ENCODE peak calls at places on chromosomes 6 and 20, in eight cellular contexts. U is stimulated activated naive B cell treated with anti-CD40 and anti-IgM and Interleukin-4, amounts not matched to agents 10 μg/mL and 1 μg/mL and 100 μg/mL, for 72 hours; K is effector memory CD4-positive, alpha-beta T cell; I is SK-MEL-5; H is fibroblast of mammary gland; T is amygdala; N is suprapubic skin; C is pancreas. F is an unnamed sample.
A peak's percentile ranks its signal among the peaks of the same experiment; 100 is the strongest.

GRCh38 chr6:35082046-35082732 is 59.0 kb downstream of the TCP11 start:
- DNase-seq in U (no peak), K (no peak), I (no peak), H (no peak), T (no peak), N (no peak), C (peak; percentile 31), F (no peak)

GRCh38 chr20:45867129-45867810 is 9.9 kb downstream of the ZSWIM3 start:
- DNase-seq in U (no peak), K (no peak), I (no peak), H (no peak), T (no peak), N (no peak), C (no peak), F (no peak)

GRCh38 chr6:139881728-139882211 is 507.3 kb upstream of the CITED2 start:
- DNase-seq in U (peak; percentile 12), K (no peak), I (peak; percentile 72), H (peak; percentile 55), T (no peak), N (no peak), C (no peak), F (no peak)

GRCh38 chr6:164216368-164216767 is 801.9 kb downstream of the QKI start:
- DNase-seq in U (no peak), K (no peak), I (no peak), H (no peak), T (no peak), N (no peak), C (no peak), F (no peak)

GRCh38 chr6:45421700-45422540 is 44.2 kb upstream of the SUPT3H start:
- DNase-seq in U (peak; percentile 6), K (peak; percentile 35), I (peak; percentile 47), H (peak; percentile 89), T (peak; percentile 43), N (peak; percentile 76), C (peak; percentile 77), F (peak; percentile 64)

GRCh38 chr6:73792738-73793137 is 96.7 kb downstream of the CD109 start:
- DNase-seq in U (no peak), K (no peak), I (no peak), H (no peak), T (no peak), N (no peak), C (no peak), F (no peak)

GRCh38 chr6:104402572-104402971 is 457.1 kb downstream of the HACE1 start:
- DNase-seq in U (no peak), K (no peak), I (no peak), H (no peak), T (no peak), N (no peak), C (no peak), F (no peak)

GRCh38 chr6:7545509-7546369 is 4.3 kb downstream of the DSP start:
- DNase-seq in U (no peak), K (no peak), I (no peak), H (no peak), T (no peak), N (no peak), C (no peak), F (no peak)

GRCh38 chr20:36210561-36210960 is 25.7 kb upstream of the AAR2 start:
- DNase-seq in U (no peak), K (no peak), I (peak; percentile 21), H (no peak), T (no peak), N (no peak), C (no peak), F (no peak)

GRCh38 chr6:11161031-11161966 is 49.8 kb upstream of the ERVFRD-1 start:
- DNase-seq in U (no peak), K (no peak), I (peak; percentile 100), H (no peak), T (peak; percentile 3), N (no peak), C (no peak), F (no peak)

GRCh38 chr6:143397229-143398222 is 53.0 kb downstream of the ADAT2 start:
- DNase-seq in U (no peak), K (peak; percentile 6), I (no peak), H (peak; percentile 86), T (no peak), N (peak; percentile 79), C (no peak), F (no peak)

GRCh38 chr20:17565164-17565845 is 4.6 kb upstream of the DSTN start:
- DNase-seq in U (no peak), K (no peak), I (no peak), H (no peak), T (no peak), N (no peak), C (no peak), F (no peak)

GRCh38 chr6:137241481-137242011 is 22.4 kb upstream of the IFNGR1 start:
- DNase-seq in U (no peak), K (no peak), I (no peak), H (peak; percentile 56), T (no peak), N (no peak), C (no peak), F (no peak)

GRCh38 chr20:36216314-36217025 is 19.8 kb upstream of the AAR2 start:
- DNase-seq in U (no peak), K (no peak), I (no peak), H (no peak), T (no peak), N (no peak), C (no peak), F (no peak)

GRCh38 chr6:142771162-142771561 is 173.8 kb downstream of the HIVEP2 start:
- DNase-seq in U (no peak), K (no peak), I (no peak), H (no peak), T (no peak), N (no peak), C (no peak), F (no peak)

GRCh38 chr6:4973972-4974885 is 29.6 kb downstream of the RPP40 start:
- DNase-seq in U (no peak), K (no peak), I (no peak), H (peak; percentile 57), T (no peak), N (no peak), C (no peak), F (no peak)

GRCh38 chr6:100721256-100721655 is 159.9 kb downstream of the ASCC3 start:
- DNase-seq in U (no peak), K (no peak), I (peak; percentile 55), H (peak; percentile 12), T (no peak), N (no peak), C (no peak), F (no peak)

GRCh38 chr20:49894073-49894470 is 21.3 kb downstream of the SPATA2 start:
- DNase-seq in U (no peak), K (no peak), I (no peak), H (no peak), T (no peak), N (no peak), C (no peak), F (no peak)

GRCh38 chr6:41705996-41706835 is 29.2 kb downstream of the TFEB start:
- DNase-seq in U (peak; percentile 92), K (peak; percentile 11), I (peak; percentile 69), H (peak; percentile 64), T (peak; percentile 88), N (peak; percentile 83), C (no peak), F (peak; percentile 33)

GRCh38 chr6:70474751-70475150 is 61.4 kb downstream of the FAM135A start:
- DNase-seq in U (no peak), K (no peak), I (no peak), H (no peak), T (no peak), N (no peak), C (no peak), F (no peak)

GRCh38 chr6:168782211-168782729 is 341.3 kb downstream of the SMOC2 start:
- DNase-seq in U (no peak), K (no peak), I (no peak), H (no peak), T (no peak), N (no peak), C (no peak), F (no peak)

GRCh38 chr20:61896058-61896961 is 169.4 kb downstream of the TAF4 start:
- DNase-seq in U (no peak), K (no peak), I (peak; percentile 60), H (peak; percentile 37), T (peak; percentile 44), N (no peak), C (peak; percentile 76), F (no peak)

GRCh38 chr6:98787401-98787800 is 47.0 kb upstream of the POU3F2 start:
- DNase-seq in U (no peak), K (no peak), I (peak; percentile 99), H (no peak), T (no peak), N (no peak), C (no peak), F (no peak)

GRCh38 chr6:159594106-159594749 is 98.8 kb downstream of the SOD2 start:
- DNase-seq in U (no peak), K (no peak), I (peak; percentile 15), H (peak; percentile 78), T (no peak), N (no peak), C (no peak), F (peak; percentile 36)

GRCh38 chr6:33885121-33886057 is 81.6 kb upstream of the MLN start:
- DNase-seq in U (no peak), K (no peak), I (no peak), H (peak; percentile 81), T (no peak), N (no peak), C (no peak), F (peak; percentile 55)

F was measured in T1000.